ENCODE peak calls at places on chromosomes 3 and 15, in ten cellular contexts. K, I, W, M, Z, J, G, A, U and C are unnamed samples.

GRCh38 chr3:195911946-195912270 is 3.6 kb upstream of the TNK2 start:
- DNase-seq in K (peak; percentile 45), I (no peak), W (no peak), M (no peak), Z (no peak), J (no peak), G (peak; percentile 90), A (no peak), U (peak; percentile 57), C (no peak)

GRCh38 chr3:52393959-52394670 is 50.8 kb downstream of the SEMA3G start:
- DNase-seq in K (no peak), I (peak; percentile 47), W (no peak), M (peak; percentile 10), Z (no peak), J (no peak), G (no peak), A (no peak), U (peak; percentile 46), C (no peak)

GRCh38 chr3:46400000-46400734 is 6.7 kb downstream of the CCR5AS start:
- DNase-seq in K (no peak), I (no peak), W (no peak), M (no peak), Z (no peak), J (no peak), G (no peak), A (peak; percentile 19), U (no peak), C (no peak)

GRCh38 chr3:69948246-69948862 is 51.2 kb upstream of the SAMMSON start:
- DNase-seq in K (no peak), I (no peak), W (no peak), M (no peak), Z (no peak), J (peak; percentile 7), G (peak; percentile 18), A (peak; percentile 60), U (no peak), C (peak; percentile 32)

GRCh38 chr15:81000626-81001179 is at the start of gene TLNRD1:
- DNase-seq in K (peak; percentile 90), I (peak; percentile 97), W (peak; percentile 92), M (peak; percentile 95), Z (peak; percentile 92), J (peak; percentile 95), G (peak; percentile 83), A (peak; percentile 92), U (peak; percentile 97), C (peak; percentile 84)

GRCh38 chr15:65312400-65312916 is 8.0 kb downstream of the RNU5B-1 start:
- DNase-seq in K (no peak), I (no peak), W (peak; percentile 86), M (peak; percentile 81), Z (no peak), J (no peak), G (no peak), A (no peak), U (peak; percentile 28), C (no peak)

GRCh38 chr3:159929181-159929893 is 59.3 kb upstream of the IL12A start:
- DNase-seq in K (no peak), I (no peak), W (no peak), M (peak; percentile 67), Z (no peak), J (peak; percentile 36), G (peak; percentile 72), A (peak; percentile 70), U (no peak), C (peak; percentile 19)

GRCh38 chr15:84919268-84919667 is 34.8 kb downstream of the SLC28A1 start:
- DNase-seq in K (no peak), I (no peak), W (no peak), M (no peak), Z (no peak), J (no peak), G (no peak), A (no peak), U (no peak), C (no peak)

GRCh38 chr15:35393403-35393802 is 152.6 kb downstream of the DPH6 start:
- DNase-seq in K (no peak), I (no peak), W (no peak), M (no peak), Z (no peak), J (no peak), G (no peak), A (no peak), U (no peak), C (no peak)

DNA sequence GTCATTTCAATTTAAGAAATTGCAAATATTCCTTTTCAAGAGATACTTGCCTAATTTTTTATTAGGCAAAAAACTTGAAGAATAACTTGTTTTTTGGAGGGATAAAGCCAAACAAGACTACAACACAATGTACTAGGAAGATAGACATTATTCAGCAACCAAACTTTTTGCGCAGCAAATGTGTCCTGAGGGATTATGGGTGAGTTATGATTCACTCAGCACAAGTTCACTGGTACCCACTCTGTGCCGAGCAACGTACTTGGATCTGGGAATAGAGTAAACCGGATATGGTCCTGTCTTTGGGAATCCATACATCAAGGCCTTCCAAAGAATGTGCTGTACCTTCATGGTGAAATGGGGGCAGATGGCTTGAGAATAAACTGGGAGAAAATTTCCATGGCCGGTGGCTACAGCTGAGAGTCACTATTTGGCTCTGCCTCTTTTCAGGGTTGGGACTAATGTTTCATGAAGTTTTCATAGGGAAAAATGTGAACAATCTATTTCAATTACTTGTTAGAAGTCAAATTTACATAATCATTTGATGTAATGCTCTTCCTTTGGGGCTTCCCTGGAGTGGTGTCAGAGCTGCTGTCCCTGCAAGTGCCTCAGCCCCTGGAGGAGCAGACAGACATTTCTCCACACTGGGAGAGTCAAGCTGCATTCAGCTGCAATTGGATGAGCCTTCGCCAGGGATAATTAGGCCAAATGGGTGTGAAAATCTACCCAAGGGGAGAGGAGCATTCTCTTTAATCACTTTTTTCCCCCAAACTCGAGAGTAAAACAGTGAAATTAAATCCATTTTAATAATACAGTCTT is 315.2 kb downstream of the CLSTN2 start:
- DNase-seq in K (no peak), I (no peak), W (no peak), M (no peak), Z (no peak), J (no peak), G (no peak), A (no peak), U (no peak), C (no peak)
- H3K27ac ChIP-seq in K (no peak overlapping the region), I (no peak overlapping the region), W (no peak overlapping the region), M (peak overlapping the region; percentile 15), Z (no peak overlapping the region), J (no peak overlapping the region), G (no peak overlapping the region), A (no peak overlapping the region), U (no peak overlapping the region), C (no peak overlapping the region)

DNA sequence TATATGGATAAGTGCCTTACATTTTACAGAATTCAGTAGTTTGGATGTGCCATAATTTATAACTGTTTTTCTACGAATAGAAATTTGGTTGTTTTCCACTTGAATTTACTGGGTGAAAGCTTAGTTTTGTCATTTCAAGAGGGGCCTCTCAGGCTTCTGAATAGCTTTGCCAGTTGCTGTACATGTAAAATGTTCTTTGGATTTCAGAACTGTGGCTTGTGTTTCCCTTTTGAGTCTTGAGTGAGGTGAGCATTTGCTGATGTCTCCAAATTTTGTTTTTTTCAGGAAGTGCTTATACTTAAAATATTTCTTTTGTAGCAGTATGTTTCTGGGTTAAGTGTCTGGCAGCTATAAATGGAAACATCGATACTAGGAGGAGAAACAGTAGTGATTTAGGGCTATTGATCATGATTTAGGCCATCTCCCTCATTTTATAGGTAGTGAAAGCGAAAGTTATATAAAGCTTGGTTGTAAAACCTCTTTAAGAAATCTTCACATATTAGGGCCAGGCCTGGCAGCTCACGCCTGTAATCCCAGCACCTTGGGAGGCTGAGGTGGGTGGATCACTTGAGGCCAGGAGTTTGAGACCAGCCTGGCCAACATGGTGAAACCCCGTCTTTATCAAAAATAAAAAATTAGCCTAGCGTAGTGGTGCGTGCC is 9.2 kb upstream of the TRAK1 start:
- DNase-seq in K (no peak), I (no peak), W (no peak), M (no peak), Z (no peak), J (no peak), G (no peak), A (no peak), U (peak; percentile 25), C (peak; percentile 17)
- H3K27ac ChIP-seq in K (no peak overlapping the region), I (peak overlapping the region; percentile 42), W (peak overlapping the region; percentile 81), M (no peak overlapping the region), Z (peak overlapping the region; percentile 64), J (no peak overlapping the region), G (no peak overlapping the region), A (no peak overlapping the region), U (no peak overlapping the region), C (peak overlapping the region; percentile 40)

GRCh38 chr3:114218006-114218405 is 19.4 kb downstream of the ZNF80 start:
- DNase-seq in K (no peak), I (no peak), W (no peak), M (no peak), Z (no peak), J (no peak), G (no peak), A (peak; percentile 49), U (no peak), C (no peak)
- H3K27ac ChIP-seq in K (no peak overlapping the region), I (no peak overlapping the region), W (no peak overlapping the region), M (no peak overlapping the region), Z (no peak overlapping the region), J (no peak overlapping the region), G (no peak overlapping the region), A (peak overlapping the region; percentile 7), U (no peak overlapping the region), C (no peak overlapping the region)

GRCh38 chr3:197807969-197808587 is 17.0 kb downstream of the LRCH3 start:
- DNase-seq in K (no peak), I (no peak), W (no peak), M (no peak), Z (no peak), J (no peak), G (no peak), A (no peak), U (no peak), C (no peak)
- H3K27ac ChIP-seq in K (no peak overlapping the region), I (no peak overlapping the region), W (no peak overlapping the region), M (peak overlapping the region; percentile 81), Z (peak overlapping the region; percentile 80), J (no peak overlapping the region), G (no peak overlapping the region), A (no peak overlapping the region), U (no peak overlapping the region), C (no peak overlapping the region)

GRCh38 chr15:90047956-90048575 is 46.9 kb downstream of the ZNF710 start:
- DNase-seq in K (no peak), I (no peak), W (no peak), M (peak; percentile 26), Z (no peak), J (no peak), G (no peak), A (no peak), U (no peak), C (no peak)
- H3K27ac ChIP-seq in K (no peak overlapping the region), I (peak overlapping the region; percentile 80), W (no peak overlapping the region), M (no peak overlapping the region), Z (no peak overlapping the region), J (peak overlapping the region; percentile 3), G (no peak overlapping the region), A (no peak overlapping the region), U (no peak overlapping the region), C (peak overlapping the region; percentile 99)

DNA sequence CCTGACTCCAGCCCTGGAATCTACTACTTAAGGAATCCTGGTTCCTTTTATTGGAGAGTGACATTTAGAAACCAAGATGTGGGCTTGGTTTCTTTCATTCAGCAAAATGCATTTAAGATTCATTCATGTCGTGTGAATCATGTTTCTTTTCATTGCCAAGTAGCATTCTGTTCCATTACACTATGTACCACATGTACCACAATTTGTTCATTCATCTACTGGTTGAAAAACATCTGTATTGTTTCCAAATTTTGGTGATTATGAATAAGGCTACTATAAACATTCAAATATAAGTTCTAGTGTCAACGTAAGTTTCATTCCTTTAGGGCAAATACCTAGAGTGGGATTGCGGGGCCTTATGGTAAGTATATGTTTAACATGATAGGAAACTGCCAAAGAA is 264.2 kb downstream of the VPS13C start:
- DNase-seq in K (no peak), I (no peak), W (no peak), M (no peak), Z (no peak), J (no peak), G (peak; percentile 66), A (no peak), U (no peak), C (no peak)
- H3K27ac ChIP-seq in K (no peak overlapping the region), I (no peak overlapping the region), W (no peak overlapping the region), M (no peak overlapping the region), Z (no peak overlapping the region), J (no peak overlapping the region), G (peak overlapping the region; percentile 5), A (no peak overlapping the region), U (no peak overlapping the region), C (no peak overlapping the region)